ENCODE peak calls at places on chromosomes 7 and 10, in nine cellular contexts. C is heart left ventricle, V is cardiac muscle cell, H is thyroid gland, J is sigmoid colon, X is aorta, R is OCI-LY7, U is psoas muscle, L is fibroblast of lung. D is an unnamed sample.

GRCh38 chr10:9254353-9254752 is 1199.9 kb downstream of the GATA3 start:
- DNase-seq in C (no peak), V (no peak), H (no peak), J (no peak), X (no peak), R (no peak), U (no peak), L (peak; percentile 76), D (peak; percentile 14)

GRCh38 chr10:113446739-113447138 is 106.1 kb upstream of the HABP2 start:
- DNase-seq in C (no peak), V (no peak), H (no peak), J (no peak), X (no peak), R (no peak), U (no peak), L (no peak), D (no peak)

GRCh38 chr10:60681103-60681502 is 97.2 kb upstream of the CDK1 start:
- DNase-seq in C (no peak), V (no peak), H (no peak), J (no peak), X (no peak), R (no peak), U (no peak), L (no peak), D (no peak)

GRCh38 chr7:7830122-7830878 is 111.9 kb upstream of the RPA3 start:
- DNase-seq in C (no peak), V (peak; percentile 5), H (peak; percentile 59), J (no peak), X (no peak), R (no peak), U (no peak), L (no peak), D (no peak)

GRCh38 chr10:94320285-94320914 is 42.3 kb downstream of the NOC3L start:
- DNase-seq in C (peak; percentile 69), V (peak; percentile 75), H (peak; percentile 76), J (peak; percentile 75), X (peak; percentile 66), R (peak; percentile 70), U (peak; percentile 71), L (peak; percentile 69), D (peak; percentile 55)

GRCh38 chr10:72336259-72337038 is 18.3 kb downstream of the DNAJB12 start:
- DNase-seq in C (peak; percentile 56), V (no peak), H (no peak), J (no peak), X (no peak), R (no peak), U (no peak), L (no peak), D (no peak)

GRCh38 chr10:13743101-13743693 is 156.4 kb downstream of the PRPF18 start:
- DNase-seq in C (no peak), V (no peak), H (no peak), J (peak; percentile 32), X (no peak), R (no peak), U (no peak), L (peak; percentile 31), D (no peak)

GRCh38 chr10:11685787-11686218 is 56.4 kb upstream of the ECHDC3 start:
- DNase-seq in C (peak; percentile 82), V (no peak), H (peak; percentile 63), J (peak; percentile 76), X (peak; percentile 77), R (peak; percentile 92), U (peak; percentile 66), L (peak; percentile 39), D (peak; percentile 41)

GRCh38 chr7:43906327-43907010 is at the start of gene URGCP:
- DNase-seq in C (peak; percentile 81), V (peak; percentile 63), H (peak; percentile 60), J (peak; percentile 74), X (peak; percentile 68), R (no peak), U (peak; percentile 77), L (peak; percentile 25), D (peak; percentile 65)
- H3K27ac ChIP-seq in C (peak within 1 kb of the TSS; percentile 93), V (peak within 1 kb of the TSS; percentile 79), H (peak within 1 kb of the TSS; percentile 58), J (peak within 1 kb of the TSS; percentile 86), X (peak within 1 kb of the TSS; percentile 91), R (no peak within 1 kb of the TSS), U (peak within 1 kb of the TSS; percentile 81), L (peak within 1 kb of the TSS; percentile 77), D (peak within 1 kb of the TSS; percentile 85)

GRCh38 chr10:5585517-5586222 is 60.9 kb downstream of the CALML3 start:
- DNase-seq in C (no peak), V (peak; percentile 69), H (peak; percentile 56), J (peak; percentile 49), X (no peak), R (no peak), U (no peak), L (no peak), D (no peak)

GRCh38 chr10:5582736-5583135 is 58.0 kb downstream of the CALML3 start:
- DNase-seq in C (no peak), V (no peak), H (no peak), J (no peak), X (no peak), R (peak; percentile 56), U (no peak), L (no peak), D (no peak)

GRCh38 chr10:5584895-5585516 is 60.2 kb downstream of the CALML3 start:
- DNase-seq in C (no peak), V (no peak), H (peak; percentile 64), J (peak; percentile 52), X (no peak), R (peak; percentile 27), U (no peak), L (no peak), D (peak; percentile 93)

GRCh38 chr10:5581670-5582566 is 57.2 kb downstream of the CALML3 start:
- DNase-seq in C (no peak), V (no peak), H (no peak), J (peak; percentile 56), X (no peak), R (peak; percentile 77), U (no peak), L (no peak), D (no peak)

GRCh38 chr10:5583525-5584175 is 58.9 kb downstream of the CALML3 start:
- DNase-seq in C (peak; percentile 75), V (peak; percentile 52), H (peak; percentile 99), J (peak; percentile 71), X (no peak), R (peak; percentile 96), U (no peak), L (no peak), D (peak; percentile 62)
- H3K27ac ChIP-seq in C (no peak overlapping the region), V (no peak overlapping the region), H (peak overlapping the region; percentile 75), J (peak overlapping the region; percentile 45), X (no peak overlapping the region), R (peak overlapping the region; percentile 88), U (no peak overlapping the region), L (no peak overlapping the region), D (peak overlapping the region; percentile 83)

GRCh38 chr10:86652361-86653202 is 1.8 kb upstream of the OPN4 start:
- DNase-seq in C (peak; percentile 52), V (no peak), H (no peak), J (peak; percentile 53), X (peak; percentile 31), R (no peak), U (no peak), L (peak; percentile 21), D (no peak)

GRCh38 chr10:86653379-86653778 is 968 bp upstream of the OPN4 start:
- DNase-seq in C (no peak), V (no peak), H (no peak), J (peak; percentile 21), X (peak; percentile 5), R (no peak), U (no peak), L (no peak), D (no peak)

GRCh38 chr10:86650151-86650550 is 4.2 kb upstream of the OPN4 start:
- DNase-seq in C (peak; percentile 46), V (no peak), H (no peak), J (peak; percentile 48), X (no peak), R (no peak), U (no peak), L (no peak), D (no peak)

GRCh38 chr10:86651021-86651471 is 3.3 kb upstream of the OPN4 start:
- DNase-seq in C (peak; percentile 54), V (no peak), H (no peak), J (peak; percentile 53), X (peak; percentile 35), R (no peak), U (no peak), L (no peak), D (no peak)

GRCh38 chr10:86651631-86652331 is 2.6 kb upstream of the OPN4 start:
- DNase-seq in C (peak; percentile 44), V (no peak), H (no peak), J (peak; percentile 58), X (peak; percentile 30), R (no peak), U (no peak), L (no peak), D (no peak)
- H3K27ac ChIP-seq in C (no peak overlapping the region), V (no peak overlapping the region), H (no peak overlapping the region), J (no peak overlapping the region), X (no peak overlapping the region), R (no peak overlapping the region), U (no peak overlapping the region), L (no peak overlapping the region), D (peak overlapping the region; percentile 34)

GRCh38 chr10:1187855-1188555 is 131.8 kb downstream of the WDR37 start:
- DNase-seq in C (no peak), V (no peak), H (no peak), J (peak; percentile 53), X (no peak), R (no peak), U (no peak), L (no peak), D (no peak)

GRCh38 chr10:1190791-1191490 is 134.8 kb downstream of the WDR37 start:
- DNase-seq in C (peak; percentile 25), V (no peak), H (no peak), J (peak; percentile 48), X (peak; percentile 3), R (no peak), U (peak; percentile 17), L (no peak), D (no peak)

GRCh38 chr10:1188556-1189135 is 132.5 kb downstream of the WDR37 start:
- DNase-seq in C (no peak), V (no peak), H (no peak), J (peak; percentile 46), X (no peak), R (no peak), U (no peak), L (no peak), D (no peak)

GRCh38 chr10:1190052-1190395 is 133.8 kb downstream of the WDR37 start:
- DNase-seq in C (peak; percentile 13), V (no peak), H (no peak), J (no peak), X (no peak), R (no peak), U (no peak), L (no peak), D (no peak)

GRCh38 chr10:1189166-1190051 is 133.2 kb downstream of the WDR37 start:
- DNase-seq in C (no peak), V (no peak), H (peak; percentile 67), J (peak; percentile 25), X (no peak), R (no peak), U (peak; percentile 5), L (no peak), D (no peak)
- H3K27ac ChIP-seq in C (no peak overlapping the region), V (no peak overlapping the region), H (no peak overlapping the region), J (no peak overlapping the region), X (no peak overlapping the region), R (no peak overlapping the region), U (no peak overlapping the region), L (no peak overlapping the region), D (no peak overlapping the region)

DNA sequence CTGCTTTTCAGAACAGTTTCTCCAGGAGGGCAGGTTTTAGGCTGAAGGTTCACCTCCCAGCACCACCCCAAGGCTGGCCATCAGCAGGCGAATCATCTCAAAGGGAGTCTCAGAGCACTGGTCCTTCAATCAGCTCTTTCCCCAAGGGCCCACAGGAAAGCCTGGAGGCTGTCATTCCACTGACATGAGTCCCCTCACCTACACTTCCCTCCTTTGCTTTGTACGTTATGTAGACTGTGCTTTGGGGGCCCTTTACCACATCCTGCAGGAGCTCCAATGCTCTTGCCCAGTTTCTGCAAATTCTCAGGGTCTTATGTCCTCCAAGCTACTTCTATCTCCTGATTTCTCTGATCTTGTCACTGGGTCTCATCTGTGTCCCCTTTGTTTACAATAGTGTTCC is 15.4 kb downstream of the WDFY4 start:
- DNase-seq in C (no peak), V (no peak), H (no peak), J (no peak), X (no peak), R (no peak), U (no peak), L (no peak), D (no peak)
- H3K27ac ChIP-seq in C (no peak overlapping the region), V (no peak overlapping the region), H (no peak overlapping the region), J (no peak overlapping the region), X (no peak overlapping the region), R (peak overlapping the region; percentile 22), U (no peak overlapping the region), L (no peak overlapping the region), D (no peak overlapping the region)